ENCODE peak calls at places on chromosome 13, in five cellular contexts. F is esophagus muscularis mucosa, I is breast epithelium, E is body of pancreas, X is astrocyte. O is an unnamed sample.
A peak's percentile ranks its signal among the peaks of the same experiment; 100 is the strongest.

GRCh38 chr13:107231941-107232340 is 664.0 kb upstream of the ARGLU1 start:
- DNase-seq in F (no peak), I (no peak), E (no peak), X (no peak), O (no peak)

GRCh38 chr13:93951153-93951552 is 528.3 kb downstream of the DCT start:
- DNase-seq in F (no peak), I (no peak), E (no peak), X (no peak), O (no peak)

GRCh38 chr13:112185466-112185865 is 118.5 kb downstream of the SOX1 start:
- DNase-seq in F (no peak), I (no peak), E (no peak), X (no peak), O (no peak)

GRCh38 chr13:48532146-48532472 is 771 bp downstream of the RCBTB2 start:
- DNase-seq in F (peak; percentile 94), I (no peak), E (no peak), X (peak; percentile 39), O (no peak)

GRCh38 chr13:99687728-99688397 is 186.6 kb downstream of the TM9SF2 start:
- DNase-seq in F (no peak), I (no peak), E (no peak), X (peak; percentile 52), O (no peak)

GRCh38 chr13:44764334-44764733 is 188.2 kb upstream of the TSC22D1 start:
- DNase-seq in F (no peak), I (no peak), E (peak; percentile 82), X (no peak), O (no peak)

GRCh38 chr13:45737571-45738002 is 35.5 kb downstream of the CBY2 start:
- DNase-seq in F (no peak), I (no peak), E (no peak), X (no peak), O (no peak)

GRCh38 chr13:113654175-113654560 is 3.8 kb downstream of the ATP4B start:
- DNase-seq in F (no peak), I (no peak), E (peak; percentile 1), X (no peak), O (no peak)

GRCh38 chr13:20570540-20570939 is 3.6 kb downstream of the IFT88 start:
- DNase-seq in F (no peak), I (no peak), E (no peak), X (no peak), O (no peak)

GRCh38 chr13:46648166-46648607 is 95.2 kb downstream of the LRCH1 start:
- DNase-seq in F (no peak), I (no peak), E (peak; percentile 72), X (no peak), O (no peak)

GRCh38 chr13:108777421-108778420 is 148.3 kb downstream of the MYO16 start:
- DNase-seq in F (no peak), I (no peak), E (no peak), X (no peak), O (no peak)

GRCh38 chr13:62879071-62879470 is 1463.4 kb upstream of the PCDH20 start:
- DNase-seq in F (no peak), I (no peak), E (no peak), X (peak; percentile 12), O (no peak)

GRCh38 chr13:71320452-71320851 is 546.6 kb downstream of the DACH1 start:
- DNase-seq in F (no peak), I (no peak), E (no peak), X (no peak), O (no peak)

GRCh38 chr13:74251778-74252519 is 117.7 kb upstream of the KLF12 start:
- DNase-seq in F (no peak), I (no peak), E (no peak), X (no peak), O (no peak)

GRCh38 chr13:111893071-111893606 is 173.8 kb upstream of the SOX1 start:
- DNase-seq in F (peak; percentile 70), I (no peak), E (no peak), X (no peak), O (peak; percentile 56)

GRCh38 chr13:49421391-49421790 is 22.5 kb downstream of the CAB39L start:
- DNase-seq in F (no peak), I (no peak), E (peak; percentile 23), X (no peak), O (no peak)

GRCh38 chr13:49214917-49215376 is 5.2 kb upstream of the MLNR start:
- DNase-seq in F (no peak), I (no peak), E (peak; percentile 39), X (no peak), O (no peak)

GRCh38 chr13:27868639-27869435 is 51.0 kb upstream of the PDX1 start:
- DNase-seq in F (no peak), I (no peak), E (peak; percentile 34), X (no peak), O (no peak)

GRCh38 chr13:39602614-39603366 is at the start of gene LHFPL6:
- DNase-seq in F (peak; percentile 95), I (peak; percentile 66), E (peak; percentile 79), X (peak; percentile 75), O (no peak)

GRCh38 chr13:44064376-44064775 is 184.7 kb downstream of the LACC1 start:
- DNase-seq in F (no peak), I (no peak), E (no peak), X (no peak), O (no peak)

GRCh38 chr13:68976287-68976686 is 1131.3 kb upstream of the ATXN8OS start:
- DNase-seq in F (no peak), I (no peak), E (no peak), X (no peak), O (no peak)

GRCh38 chr13:43915451-43915850 is 35.7 kb downstream of the LACC1 start:
- DNase-seq in F (no peak), I (no peak), E (no peak), X (peak; percentile 67), O (no peak)

GRCh38 chr13:48977973-48978372 is 2.3 kb downstream of the FNDC3A start:
- DNase-seq in F (no peak), I (no peak), E (no peak), X (peak; percentile 56), O (no peak)

GRCh38 chr13:60838581-60838980 is 441.6 kb downstream of the TDRD3 start:
- DNase-seq in F (no peak), I (no peak), E (no peak), X (peak; percentile 8), O (no peak)

GRCh38 chr13:60836821-60837220 is 439.8 kb downstream of the TDRD3 start:
- DNase-seq in F (no peak), I (no peak), E (no peak), X (no peak), O (no peak)

GRCh38 chr13:60837806-60838205 is 440.8 kb downstream of the TDRD3 start:
- DNase-seq in F (no peak), I (no peak), E (no peak), X (peak; percentile 60), O (no peak)
- H3K27ac ChIP-seq in F (no peak overlapping the region), I (no peak overlapping the region), E (no peak overlapping the region), X (no peak overlapping the region), O (no peak overlapping the region)

GRCh38 chr13:33110386-33110712 is 94.1 kb downstream of the KL start:
- DNase-seq in F (no peak), I (no peak), E (no peak), X (no peak), O (no peak)

GRCh38 chr13:33109801-33110200 is 93.6 kb downstream of the KL start:
- DNase-seq in F (no peak), I (no peak), E (no peak), X (no peak), O (no peak)

GRCh38 chr13:33108620-33109019 is 92.4 kb downstream of the KL start:
- DNase-seq in F (no peak), I (no peak), E (no peak), X (no peak), O (no peak)

GRCh38 chr13:33110713-33111413 is 94.6 kb downstream of the KL start:
- DNase-seq in F (no peak), I (peak; percentile 28), E (no peak), X (peak; percentile 72), O (no peak)

DNA sequence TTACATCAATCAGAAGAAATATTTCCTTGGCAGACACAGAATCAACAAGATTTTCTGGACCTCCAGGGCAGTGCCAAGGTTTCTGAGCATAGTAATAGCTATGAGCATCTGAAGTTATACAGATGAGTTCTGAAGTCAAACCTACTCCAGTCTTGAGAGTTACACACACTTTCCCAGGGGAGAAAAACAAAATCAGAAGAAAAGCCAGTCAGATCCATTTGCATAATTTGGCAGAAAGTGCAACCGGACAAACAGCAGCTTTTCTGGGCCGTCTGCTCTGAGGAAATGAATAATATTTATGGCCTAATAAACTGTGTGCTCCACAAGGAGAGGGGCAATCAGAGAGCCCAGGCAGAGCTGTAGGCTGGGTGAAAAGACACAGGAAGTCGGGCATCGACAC is 93.1 kb downstream of the KL start:
- DNase-seq in F (no peak), I (no peak), E (no peak), X (no peak), O (no peak)
- H3K27ac ChIP-seq in F (peak overlapping the region; percentile 73), I (peak overlapping the region; percentile 82), E (no peak overlapping the region), X (no peak overlapping the region), O (peak overlapping the region; percentile 71)

DNA sequence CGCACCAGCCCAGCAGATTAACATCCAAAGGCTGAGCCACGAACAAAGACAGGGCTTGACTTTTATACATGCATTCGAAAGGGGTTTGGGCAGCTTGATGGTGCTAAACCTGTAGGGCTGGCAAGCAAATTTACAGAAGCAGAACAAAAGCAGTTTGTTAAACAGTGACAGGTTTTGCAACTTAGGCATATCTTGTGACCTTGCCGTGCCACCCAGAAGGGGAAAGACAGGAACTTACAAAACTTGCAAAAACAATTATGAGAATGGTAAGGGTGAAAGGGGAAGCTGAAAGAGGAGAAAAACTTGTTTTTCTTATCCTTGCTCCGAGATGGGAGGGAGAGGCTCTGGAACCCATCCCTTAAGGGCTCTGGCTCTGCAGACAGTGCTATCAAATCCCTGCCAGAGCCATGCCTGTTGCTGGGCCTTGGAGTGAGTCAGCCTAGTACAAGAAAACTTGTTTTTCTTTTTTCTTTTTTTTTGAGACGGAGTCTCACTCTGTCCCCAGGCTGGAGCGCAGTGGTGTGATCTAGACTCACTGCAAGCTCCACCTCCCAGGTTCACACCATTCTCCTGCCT is 1325.2 kb upstream of the PRR20A start:
- DNase-seq in F (no peak), I (no peak), E (peak; percentile 15), X (no peak), O (no peak)
- H3K27ac ChIP-seq in F (no peak overlapping the region), I (no peak overlapping the region), E (no peak overlapping the region), X (no peak overlapping the region), O (no peak overlapping the region)

GRCh38 chr13:23447927-23448326 is 14.4 kb upstream of the SACS start:
- DNase-seq in F (no peak), I (no peak), E (no peak), X (peak; percentile 60), O (no peak)

GRCh38 chr13:23443110-23443509 is 9.6 kb upstream of the SACS start:
- DNase-seq in F (no peak), I (no peak), E (no peak), X (no peak), O (no peak)

GRCh38 chr13:23440821-23441608 is 7.5 kb upstream of the SACS start:
- DNase-seq in F (no peak), I (no peak), E (no peak), X (no peak), O (no peak)

GRCh38 chr13:23445794-23446193 is 12.3 kb upstream of the SACS start:
- DNase-seq in F (no peak), I (no peak), E (no peak), X (no peak), O (no peak)

DNA sequence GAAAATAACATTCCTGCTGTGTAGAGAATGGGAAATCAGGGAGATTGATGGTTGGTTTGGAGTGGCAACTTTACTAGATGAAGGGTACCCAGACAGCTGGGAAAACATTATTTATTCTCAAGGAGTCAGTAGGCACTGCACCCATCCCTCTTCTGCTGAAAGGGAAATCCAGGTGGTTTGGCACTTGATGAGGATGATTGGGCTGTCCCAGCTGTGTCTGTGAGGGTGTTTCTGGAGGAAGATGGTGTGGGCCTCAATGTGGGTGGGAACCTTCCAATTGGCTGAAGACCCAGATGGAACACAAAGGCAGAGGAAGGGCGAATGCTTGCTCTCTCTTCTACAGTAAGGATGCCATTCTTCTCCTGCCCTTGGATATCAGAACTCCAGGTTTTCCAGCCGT is 10.4 kb upstream of the SACS start:
- DNase-seq in F (no peak), I (no peak), E (no peak), X (no peak), O (no peak)
- H3K27ac ChIP-seq in F (no peak overlapping the region), I (no peak overlapping the region), E (no peak overlapping the region), X (no peak overlapping the region), O (no peak overlapping the region)

O was measured in vagina.